ENCODE peak calls at places on chromosomes 13 and 19, in seven cellular contexts. I is Caco-2, Z is body of pancreas, T is SK-N-SH, B is psoas muscle, V is fibroblast of lung, X is left ventricle myocardium inferior. J is an unnamed sample.

GRCh38 chr19:15629003-15629880 is 11.5 kb upstream of the CYP4F3 start:
- DNase-seq in I (peak; percentile 87), Z (peak; percentile 78), T (peak; percentile 86), B (peak; percentile 74), V (peak; percentile 17), X (peak; percentile 80), J (peak; percentile 77)

GRCh38 chr13:83666126-83666525 is 216.1 kb downstream of the SLITRK1 start:
- DNase-seq in I (no peak), Z (no peak), T (no peak), B (no peak), V (peak; percentile 15), X (no peak), J (no peak)

GRCh38 chr13:99133230-99133629 is 67.4 kb upstream of the UBAC2 start:
- DNase-seq in I (no peak), Z (no peak), T (no peak), B (no peak), V (no peak), X (no peak), J (no peak)

GRCh38 chr19:6393982-6394412 is 1.0 kb upstream of the GTF2F1 start:
- DNase-seq in I (no peak), Z (no peak), T (no peak), B (no peak), V (no peak), X (no peak), J (no peak)

GRCh38 chr13:30718661-30719520 is 16.5 kb upstream of the ALOX5AP start:
- DNase-seq in I (no peak), Z (no peak), T (no peak), B (no peak), V (peak; percentile 96), X (no peak), J (no peak)

GRCh38 chr19:45492627-45493470 is 4.0 kb downstream of the RTN2 start:
- DNase-seq in I (peak; percentile 68), Z (peak; percentile 33), T (peak; percentile 28), B (peak; percentile 79), V (peak; percentile 67), X (peak; percentile 63), J (peak; percentile 78)

GRCh38 chr13:45167611-45168554 is 33.0 kb downstream of the KCTD4 start:
- DNase-seq in I (no peak), Z (peak; percentile 80), T (no peak), B (no peak), V (peak; percentile 33), X (peak; percentile 37), J (peak; percentile 68)

GRCh38 chr13:36337938-36338337 is 8.3 kb downstream of the SPART start:
- DNase-seq in I (no peak), Z (no peak), T (no peak), B (no peak), V (no peak), X (no peak), J (no peak)

GRCh38 chr13:35814573-35814972 is 316.6 kb downstream of the DCLK1 start:
- DNase-seq in I (no peak), Z (no peak), T (no peak), B (no peak), V (no peak), X (no peak), J (no peak)

GRCh38 chr19:10406191-10406590 is 2.8 kb upstream of the CDC37 start:
- DNase-seq in I (no peak), Z (no peak), T (no peak), B (no peak), V (no peak), X (no peak), J (no peak)

GRCh38 chr19:10404888-10405808 is 1.8 kb upstream of the CDC37 start:
- DNase-seq in I (no peak), Z (no peak), T (peak; percentile 42), B (no peak), V (peak; percentile 13), X (no peak), J (no peak)

GRCh38 chr19:10399878-10400277 is 3.5 kb downstream of the CDC37 start:
- DNase-seq in I (no peak), Z (no peak), T (no peak), B (peak; percentile 71), V (no peak), X (peak; percentile 71), J (peak; percentile 81)

GRCh38 chr19:10402441-10403038 is 802 bp downstream of the CDC37 start:
- DNase-seq in I (peak; percentile 44), Z (no peak), T (peak; percentile 76), B (peak; percentile 46), V (peak; percentile 55), X (peak; percentile 48), J (peak; percentile 69)

GRCh38 chr19:10403137-10404021 is at the start of gene CDC37:
- DNase-seq in I (peak; percentile 96), Z (peak; percentile 97), T (peak; percentile 98), B (peak; percentile 96), V (peak; percentile 94), X (peak; percentile 97), J (peak; percentile 97)
- H3K4me1 ChIP-seq in I (no peaks in the 10 kb centered on the region), Z (peaks cover 43% of the 10 kb centered on the region), T (peaks cover 15% of the 10 kb centered on the region), B (peaks cover 47% of the 10 kb centered on the region), V (peaks cover 3% of the 10 kb centered on the region), X (peaks cover 81% of the 10 kb centered on the region), J (peaks cover 12% of the 10 kb centered on the region)

DNA sequence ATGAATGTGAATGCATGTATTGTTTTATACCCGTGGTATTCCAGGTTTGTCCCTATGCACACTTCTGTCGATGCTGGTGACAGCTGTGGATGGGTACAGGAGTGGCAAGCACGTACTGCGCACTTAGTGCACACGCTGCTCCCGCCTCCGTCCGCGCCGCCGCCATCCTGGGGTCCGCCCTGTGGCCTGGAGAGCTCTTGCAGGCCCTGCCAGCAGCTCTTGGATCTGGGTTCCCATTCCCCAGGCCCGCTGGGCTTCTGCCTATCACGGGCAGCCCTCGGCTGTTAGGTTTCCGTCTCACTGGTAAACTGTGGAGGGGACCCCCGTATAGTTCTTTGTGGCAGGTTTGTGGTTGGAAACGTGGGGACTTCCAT is 4.0 kb downstream of the GNA11 start:
- DNase-seq in I (no peak), Z (no peak), T (no peak), B (peak; percentile 52), V (no peak), X (peak; percentile 57), J (no peak)
- TF ChIP-seq CTCF in I (no peak), Z (no peak), T (no peak), B (peak; percentile 16), V (no peak), X (peak; percentile 32), J (no peak)

DNA sequence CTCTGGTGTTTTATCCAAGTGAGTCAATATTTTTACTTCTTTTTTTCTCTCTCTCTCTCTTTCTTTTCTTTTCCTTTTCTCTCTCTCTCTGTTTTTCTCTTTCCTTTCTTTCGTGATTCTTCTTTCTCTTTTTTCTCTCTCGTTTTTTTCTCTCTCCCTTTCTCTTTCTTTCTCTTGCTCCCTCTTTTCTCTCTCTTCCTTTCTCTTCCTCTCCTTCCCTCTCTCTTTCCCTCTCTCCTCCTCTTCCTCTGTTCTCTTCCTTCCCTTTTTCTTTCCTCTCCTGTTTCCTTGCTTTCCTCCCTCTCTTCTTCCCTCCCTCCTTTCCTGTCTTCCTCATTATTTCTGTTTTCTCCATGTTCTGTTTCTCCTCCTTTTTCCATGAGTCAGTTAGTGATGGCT is 641.5 kb downstream of the FGF9 start:
- DNase-seq in I (no peak), Z (no peak), T (no peak), B (no peak), V (no peak), X (no peak), J (no peak)
- H3K4me1 ChIP-seq in I (no peaks in the 10 kb centered on the region), Z (no peaks in the 10 kb centered on the region), T (no peaks in the 10 kb centered on the region), B (no peaks in the 10 kb centered on the region), V (no peaks in the 10 kb centered on the region), X (no peaks in the 10 kb centered on the region), J (no peaks in the 10 kb centered on the region)

DNA sequence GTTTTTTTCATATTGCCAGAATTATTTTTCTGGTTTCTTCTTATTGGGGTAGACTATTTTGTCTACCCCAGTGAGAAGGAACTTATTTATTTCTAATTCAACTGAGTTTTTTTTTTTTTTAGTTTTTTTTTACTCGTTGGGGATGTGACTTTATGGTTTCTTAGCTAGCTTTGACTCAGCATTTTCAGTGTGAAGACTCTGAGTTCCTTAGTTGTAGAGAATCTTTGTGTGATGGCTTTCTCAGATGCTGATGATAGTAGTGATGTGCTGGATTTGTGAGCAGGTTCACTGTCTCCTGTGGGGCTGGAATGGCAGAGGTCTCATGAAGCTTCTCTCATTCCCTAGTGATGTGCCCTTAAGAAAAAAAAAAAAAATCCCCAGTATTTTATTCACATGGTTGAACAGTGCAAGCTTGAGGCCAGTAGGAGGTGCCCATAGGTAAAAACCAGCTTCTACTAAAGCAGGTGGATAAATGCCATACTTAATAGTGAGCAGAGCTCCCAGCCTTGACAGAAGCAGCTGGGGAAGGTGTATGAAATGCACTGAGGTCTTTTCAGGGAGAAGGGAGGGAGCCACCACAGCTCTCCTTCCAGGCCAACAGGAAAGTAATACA is 106.2 kb upstream of the KLF5 start:
- DNase-seq in I (no peak), Z (peak; percentile 64), T (no peak), B (no peak), V (no peak), X (no peak), J (no peak)
- TF ChIP-seq CTCF in I (peak; percentile 8), Z (no peak), T (no peak), B (no peak), V (no peak), X (no peak), J (no peak)

GRCh38 chr19:41325640-41325946 is 15.6 kb downstream of the CCDC97 start:
- DNase-seq in I (no peak), Z (no peak), T (no peak), B (no peak), V (no peak), X (no peak), J (no peak)

GRCh38 chr19:41327499-41328156 is 17.7 kb downstream of the CCDC97 start:
- DNase-seq in I (no peak), Z (peak; percentile 85), T (peak; percentile 44), B (peak; percentile 82), V (peak; percentile 69), X (peak; percentile 76), J (peak; percentile 84)

GRCh38 chr19:41324921-41325639 is 15.1 kb downstream of the CCDC97 start:
- DNase-seq in I (peak; percentile 28), Z (peak; percentile 61), T (peak; percentile 81), B (peak; percentile 74), V (peak; percentile 82), X (peak; percentile 77), J (peak; percentile 88)

GRCh38 chr19:41327076-41327475 is 17.1 kb downstream of the CCDC97 start:
- DNase-seq in I (no peak), Z (no peak), T (no peak), B (no peak), V (peak; percentile 22), X (no peak), J (no peak)

GRCh38 chr19:41325947-41326706 is 16.2 kb downstream of the CCDC97 start:
- DNase-seq in I (no peak), Z (peak; percentile 41), T (peak; percentile 81), B (no peak), V (peak; percentile 82), X (no peak), J (peak; percentile 59)
- H3K4me1 ChIP-seq in I (peaks cover 43% of the 10 kb centered on the region), Z (peaks cover 46% of the 10 kb centered on the region), T (peaks cover 52% of the 10 kb centered on the region), B (peaks cover 59% of the 10 kb centered on the region), V (peaks cover 62% of the 10 kb centered on the region), X (peaks cover 85% of the 10 kb centered on the region), J (peaks cover 80% of the 10 kb centered on the region)

DNA sequence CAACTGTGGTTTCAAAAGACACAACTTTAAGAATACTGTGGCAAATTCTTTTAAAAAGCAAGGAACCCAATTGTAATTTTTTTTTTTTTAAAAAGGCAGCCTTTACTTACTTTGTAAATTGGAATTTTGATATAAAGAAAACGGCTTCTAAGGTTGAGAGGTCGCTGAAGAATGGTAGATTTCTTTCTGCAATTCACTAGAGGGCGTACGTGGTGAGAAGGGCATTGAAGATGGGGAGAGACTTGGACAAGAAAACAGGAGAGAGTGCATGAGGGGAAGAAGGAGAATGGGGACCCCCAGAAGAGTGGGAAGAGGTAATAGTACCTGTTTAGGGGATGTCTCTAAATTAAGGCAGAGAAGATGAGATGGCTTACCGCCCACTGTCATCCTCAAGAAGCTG is 33.5 kb upstream of the PABPC3 start:
- DNase-seq in I (no peak), Z (no peak), T (no peak), B (no peak), V (no peak), X (no peak), J (no peak)
- TF ChIP-seq CTCF in I (peak; percentile 9), Z (no peak), T (no peak), B (no peak), V (no peak), X (no peak), J (no peak)

J was measured in heart left ventricle.